ENCODE peak calls at places on chromosomes 16 and 17, in six cellular contexts. One of them, this sample, is unnamed.

GRCh38 chr17:40175928-40176327 is 1.3 kb upstream of the RAPGEFL1 start:
- DNase-seq in uterus: no peak
- DNase-seq in stimulated activated CD4-positive, alpha-beta T cell treated with anti-CD3 and anti-CD28 coated beads, Interleukin-12 subunit alpha, Interleukin-12 subunit beta, amount 100 ng/mL, for 24 hours: no peak
- DNase-seq in cardiac fibroblast: no peak
- DNase-seq in SIG-M5: no peak
- DNase-seq in CD8-positive, alpha-beta T cell: no peak
- DNase-seq in this sample: no peak

GRCh38 chr16:2178321-2179106 is 17.9 kb downstream of the CASKIN1 start:
- DNase-seq in cardiac fibroblast: peak
- DNase-seq in SIG-M5: no peak
- DNase-seq in CD8-positive, alpha-beta T cell: peak
- DNase-seq in stimulated activated CD4-positive, alpha-beta T cell treated with anti-CD3 and anti-CD28 coated beads, Interleukin-12 subunit alpha, Interleukin-12 subunit beta, amount 100 ng/mL, for 24 hours: no peak
- DNase-seq in uterus: no peak
- DNase-seq in this sample: no peak

GRCh38 chr16:51374346-51374745 is 223.3 kb upstream of the SALL1 start:
- DNase-seq in uterus: no peak
- DNase-seq in cardiac fibroblast: peak
- DNase-seq in SIG-M5: no peak
- DNase-seq in stimulated activated CD4-positive, alpha-beta T cell treated with anti-CD3 and anti-CD28 coated beads, Interleukin-12 subunit alpha, Interleukin-12 subunit beta, amount 100 ng/mL, for 24 hours: no peak
- DNase-seq in CD8-positive, alpha-beta T cell: no peak
- DNase-seq in this sample: no peak

GRCh38 chr17:75319818-75320691 is 30.8 kb upstream of the SLC25A19 start:
- DNase-seq in cardiac fibroblast: peak
- DNase-seq in stimulated activated CD4-positive, alpha-beta T cell treated with anti-CD3 and anti-CD28 coated beads, Interleukin-12 subunit alpha, Interleukin-12 subunit beta, amount 100 ng/mL, for 24 hours: no peak
- DNase-seq in uterus: no peak
- DNase-seq in CD8-positive, alpha-beta T cell: no peak
- DNase-seq in SIG-M5: no peak
- DNase-seq in this sample: no peak

GRCh38 chr16:1674306-1674705 is 3.8 kb upstream of the JPT2 start:
- DNase-seq in SIG-M5: no peak
- DNase-seq in stimulated activated CD4-positive, alpha-beta T cell treated with anti-CD3 and anti-CD28 coated beads, Interleukin-12 subunit alpha, Interleukin-12 subunit beta, amount 100 ng/mL, for 24 hours: no peak
- DNase-seq in cardiac fibroblast: no peak
- DNase-seq in CD8-positive, alpha-beta T cell: no peak
- DNase-seq in uterus: no peak
- DNase-seq in this sample: no peak

GRCh38 chr17:45792437-45792836 is 8.3 kb downstream of the CRHR1 start:
- DNase-seq in uterus: no peak
- DNase-seq in cardiac fibroblast: no peak
- DNase-seq in SIG-M5: no peak
- DNase-seq in stimulated activated CD4-positive, alpha-beta T cell treated with anti-CD3 and anti-CD28 coated beads, Interleukin-12 subunit alpha, Interleukin-12 subunit beta, amount 100 ng/mL, for 24 hours: no peak
- DNase-seq in CD8-positive, alpha-beta T cell: no peak
- DNase-seq in this sample: no peak

GRCh38 chr17:81461607-81462500 is 50.7 kb downstream of the ACTG1 start:
- DNase-seq in CD8-positive, alpha-beta T cell: no peak
- DNase-seq in cardiac fibroblast: no peak
- DNase-seq in SIG-M5: no peak
- DNase-seq in uterus: no peak
- DNase-seq in stimulated activated CD4-positive, alpha-beta T cell treated with anti-CD3 and anti-CD28 coated beads, Interleukin-12 subunit alpha, Interleukin-12 subunit beta, amount 100 ng/mL, for 24 hours: no peak
- DNase-seq in this sample: no peak

GRCh38 chr17:64507418-64507766 is 615 bp downstream of the CEP95 start:
- DNase-seq in stimulated activated CD4-positive, alpha-beta T cell treated with anti-CD3 and anti-CD28 coated beads, Interleukin-12 subunit alpha, Interleukin-12 subunit beta, amount 100 ng/mL, for 24 hours: no peak
- DNase-seq in CD8-positive, alpha-beta T cell: no peak
- DNase-seq in uterus: peak
- DNase-seq in cardiac fibroblast: peak
- DNase-seq in SIG-M5: peak
- DNase-seq in this sample: no peak

GRCh38 chr17:17235212-17236174 is 1.5 kb downstream of the FLCN start:
- DNase-seq in stimulated activated CD4-positive, alpha-beta T cell treated with anti-CD3 and anti-CD28 coated beads, Interleukin-12 subunit alpha, Interleukin-12 subunit beta, amount 100 ng/mL, for 24 hours: no peak
- DNase-seq in uterus: no peak
- DNase-seq in SIG-M5: no peak
- DNase-seq in cardiac fibroblast: peak
- DNase-seq in CD8-positive, alpha-beta T cell: no peak
- DNase-seq in this sample: no peak

GRCh38 chr17:76540381-76541300 is 797 bp downstream of the PRCD start:
- DNase-seq in uterus: peak
- DNase-seq in stimulated activated CD4-positive, alpha-beta T cell treated with anti-CD3 and anti-CD28 coated beads, Interleukin-12 subunit alpha, Interleukin-12 subunit beta, amount 100 ng/mL, for 24 hours: no peak
- DNase-seq in cardiac fibroblast: peak
- DNase-seq in SIG-M5: no peak
- DNase-seq in CD8-positive, alpha-beta T cell: no peak
- DNase-seq in this sample: peak